ENCODE peak calls at places on chromosomes 12 and 14, in seven cellular contexts. Y is thoracic aorta, I is IMR-90, D is cardiac muscle cell, M is heart right ventricle, C is OCI-LY7, V is colonic mucosa. K is an unnamed sample. For H3K4me1, the result is how much of the 10 kb centered on the place peaks cover.

GRCh38 chr12:61991663-61992062 is 268.5 kb upstream of the USP15 start:
- DNase-seq in Y (no peak), I (no peak), D (no peak), M (no peak), C (no peak), V (no peak), K (no peak)

GRCh38 chr12:6963741-6964446 is 6.6 kb downstream of the PHB2 start:
- DNase-seq in Y (no peak), I (no peak), D (no peak), M (no peak), C (no peak), V (peak), K (peak)

GRCh38 chr12:27940756-27941402 is 31.7 kb downstream of the PTHLH start:
- DNase-seq in Y (peak), I (peak), D (peak), M (peak), C (peak), V (peak), K (peak)

GRCh38 chr14:39880965-39881364 is 448.7 kb upstream of the FBXO33 start:
- DNase-seq in Y (no peak), I (no peak), D (no peak), M (no peak), C (no peak), V (no peak), K (no peak)

GRCh38 chr12:10562306-10562933 is 51.0 kb downstream of the MAGOHB start:
- DNase-seq in Y (no peak), I (peak), D (peak), M (no peak), C (peak), V (peak), K (no peak)

GRCh38 chr12:6199531-6200265 is 502 bp upstream of the CD9 start:
- DNase-seq in Y (no peak), I (no peak), D (peak), M (peak), C (no peak), V (peak), K (peak)

GRCh38 chr14:96772929-96773328 is 24.3 kb upstream of the VRK1 start:
- DNase-seq in Y (no peak), I (no peak), D (no peak), M (no peak), C (no peak), V (no peak), K (no peak)

GRCh38 chr14:34649344-34649743 is 19.4 kb upstream of the SNX6 start:
- DNase-seq in Y (no peak), I (peak), D (no peak), M (no peak), C (no peak), V (no peak), K (no peak)

GRCh38 chr14:97185186-97185585 is 388.0 kb downstream of the VRK1 start:
- DNase-seq in Y (no peak), I (no peak), D (peak), M (no peak), C (peak), V (no peak), K (no peak)

GRCh38 chr14:56339855-56340701 is 221.9 kb downstream of the PELI2 start:
- DNase-seq in Y (peak), I (peak), D (peak), M (peak), C (peak), V (peak), K (peak)

GRCh38 chr12:116990329-116990728 is 79.6 kb downstream of the FBXW8 start:
- DNase-seq in Y (no peak), I (no peak), D (no peak), M (no peak), C (no peak), V (no peak), K (no peak)

GRCh38 chr12:75526655-75527511 is 15.5 kb upstream of the KRR1 start:
- DNase-seq in Y (no peak), I (peak), D (peak), M (no peak), C (peak), V (no peak), K (no peak)

GRCh38 chr14:51564460-51564859 is 87.2 kb upstream of the FRMD6 start:
- DNase-seq in Y (no peak), I (no peak), D (peak), M (no peak), C (no peak), V (no peak), K (no peak)

GRCh38 chr14:21041676-21042433 is at the start of gene RNASE7:
- DNase-seq in Y (no peak), I (peak), D (no peak), M (no peak), C (no peak), V (no peak), K (no peak)

GRCh38 chr14:88518592-88519512 is 36.0 kb downstream of the PTPN21 start:
- DNase-seq in Y (no peak), I (peak), D (no peak), M (no peak), C (no peak), V (no peak), K (no peak)

GRCh38 chr12:14665354-14666348 is 30.7 kb downstream of the GUCY2C start:
- DNase-seq in Y (no peak), I (no peak), D (no peak), M (no peak), C (peak), V (no peak), K (no peak)

GRCh38 chr12:65755596-65755978 is 68.7 kb upstream of the HMGA2 start:
- DNase-seq in Y (no peak), I (peak), D (no peak), M (no peak), C (no peak), V (no peak), K (no peak)

GRCh38 chr12:46664771-46665287 is 161.0 kb downstream of the SLC38A4 start:
- DNase-seq in Y (no peak), I (peak), D (no peak), M (no peak), C (no peak), V (no peak), K (no peak)

GRCh38 chr12:41014643-41015020 is 173.5 kb upstream of the PDZRN4 start:
- DNase-seq in Y (no peak), I (peak), D (no peak), M (no peak), C (no peak), V (no peak), K (no peak)

GRCh38 chr14:41606249-41607118 is at the start of gene LRFN5:
- DNase-seq in Y (no peak), I (peak), D (peak), M (peak), C (no peak), V (peak), K (peak)

GRCh38 chr12:55931317-55931779 is 386 bp downstream of the DGKA start:
- DNase-seq in Y (no peak), I (no peak), D (no peak), M (no peak), C (no peak), V (peak), K (no peak)

GRCh38 chr14:69458350-69458749 is 26.2 kb upstream of the PLEKHD1 start:
- DNase-seq in Y (no peak), I (no peak), D (no peak), M (no peak), C (no peak), V (no peak), K (no peak)

GRCh38 chr14:69464379-69464778 is 20.1 kb upstream of the PLEKHD1 start:
- DNase-seq in Y (no peak), I (peak), D (no peak), M (no peak), C (no peak), V (no peak), K (no peak)

GRCh38 chr14:69464829-69465228 is 19.7 kb upstream of the PLEKHD1 start:
- DNase-seq in Y (no peak), I (peak), D (no peak), M (no peak), C (no peak), V (no peak), K (no peak)

GRCh38 chr14:69459122-69459521 is 25.4 kb upstream of the PLEKHD1 start:
- DNase-seq in Y (no peak), I (no peak), D (no peak), M (no peak), C (no peak), V (no peak), K (no peak)

DNA sequence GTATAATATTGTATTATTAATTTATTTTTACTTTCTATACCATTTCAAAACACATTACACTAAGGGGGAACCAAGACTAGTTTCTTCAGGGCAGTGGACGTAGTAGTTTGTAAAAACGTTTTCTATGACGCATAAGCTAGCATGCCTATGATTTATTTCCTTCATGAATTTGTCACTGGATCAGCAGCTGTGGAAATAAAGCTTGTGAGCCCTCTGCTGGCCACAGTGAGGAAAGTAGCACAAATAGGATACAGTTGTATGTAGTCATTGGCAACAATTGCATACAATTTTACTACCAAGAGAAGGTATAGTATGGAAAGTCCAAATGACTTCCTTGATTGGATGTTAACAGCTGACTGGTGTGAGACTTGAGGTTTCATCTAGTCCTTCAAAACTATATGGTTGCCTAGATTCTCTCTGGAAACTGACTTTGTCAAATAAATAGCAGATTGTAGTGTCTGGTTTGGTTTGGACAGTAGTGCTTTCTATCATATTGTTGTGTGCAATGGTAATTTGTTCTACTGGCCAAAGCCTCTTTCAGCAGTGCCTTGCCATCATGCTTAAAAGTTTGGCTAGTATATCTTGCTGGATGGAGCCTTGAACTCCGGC is 24.3 kb upstream of the PLEKHD1 start:
- DNase-seq in Y (no peak), I (peak), D (peak), M (peak), C (peak), V (peak), K (peak)
- TF ChIP-seq CTCF in Y (peak), I (peak), D (peak), M (peak), C (peak), V (peak), K (peak)

GRCh38 chr12:91055976-91056375 is 1.8 kb downstream of the KERA start:
- DNase-seq in Y (no peak), I (no peak), D (no peak), M (no peak), C (no peak), V (no peak), K (no peak)
- H3K27ac ChIP-seq in Y (no peak), I (no peak), D (no peak), M (no peak), C (no peak), V (no peak), K (no peak)

GRCh38 chr12:77122661-77123060 is 57.3 kb upstream of the E2F7 start:
- DNase-seq in Y (no peak), I (peak), D (no peak), M (no peak), C (no peak), V (no peak), K (no peak)
- H3K4me1 ChIP-seq in Y (under half), I (under half), D (under half), M (under half), C (under half), V (under half), K (under half)

GRCh38 chr14:48398675-48399282 is 723.4 kb upstream of the MDGA2 start:
- DNase-seq in Y (no peak), I (peak), D (peak), M (no peak), C (peak), V (no peak), K (no peak)
- TF ChIP-seq CTCF in Y (peak), I (peak), D (peak), M (peak), C (peak), V (peak), K (no peak)

GRCh38 chr12:13152281-13152680 is 44.2 kb upstream of the EMP1 start:
- DNase-seq in Y (no peak), I (no peak), D (no peak), M (peak), C (no peak), V (no peak), K (no peak)

GRCh38 chr12:13153180-13153579 is 43.3 kb upstream of the EMP1 start:
- DNase-seq in Y (no peak), I (no peak), D (no peak), M (no peak), C (no peak), V (no peak), K (no peak)

GRCh38 chr12:13152756-13153155 is 43.8 kb upstream of the EMP1 start:
- DNase-seq in Y (no peak), I (no peak), D (no peak), M (no peak), C (no peak), V (no peak), K (no peak)

GRCh38 chr12:13154851-13155250 is 41.7 kb upstream of the EMP1 start:
- DNase-seq in Y (no peak), I (no peak), D (no peak), M (no peak), C (no peak), V (no peak), K (no peak)

DNA sequence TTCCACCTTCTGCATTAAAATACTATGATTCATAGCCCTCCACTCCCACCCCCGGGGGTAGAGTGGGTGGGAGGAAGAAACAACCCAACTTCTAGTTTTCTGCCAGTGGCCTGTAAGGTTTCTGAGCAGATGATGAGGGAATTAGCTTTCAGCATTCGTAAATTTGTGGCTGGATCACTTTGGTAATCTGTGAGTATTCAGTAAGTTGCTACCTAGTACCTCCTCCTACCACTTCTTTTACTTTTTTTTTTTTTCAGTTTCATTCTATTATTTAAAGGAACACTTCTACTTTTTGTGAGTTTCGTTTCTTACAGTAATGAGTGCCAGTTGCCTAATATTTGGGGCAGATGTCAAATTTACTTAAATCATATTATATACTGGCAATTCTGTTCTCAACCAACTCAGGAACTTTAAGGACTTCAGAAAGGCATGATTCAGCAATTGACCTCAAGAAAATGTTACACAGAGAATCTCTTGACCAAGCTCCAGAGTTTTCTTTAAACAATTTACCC is 42.4 kb upstream of the EMP1 start:
- DNase-seq in Y (no peak), I (peak), D (no peak), M (no peak), C (no peak), V (no peak), K (no peak)
- H3K27ac ChIP-seq in Y (no peak), I (peak), D (no peak), M (peak), C (no peak), V (no peak), K (no peak)

DNA sequence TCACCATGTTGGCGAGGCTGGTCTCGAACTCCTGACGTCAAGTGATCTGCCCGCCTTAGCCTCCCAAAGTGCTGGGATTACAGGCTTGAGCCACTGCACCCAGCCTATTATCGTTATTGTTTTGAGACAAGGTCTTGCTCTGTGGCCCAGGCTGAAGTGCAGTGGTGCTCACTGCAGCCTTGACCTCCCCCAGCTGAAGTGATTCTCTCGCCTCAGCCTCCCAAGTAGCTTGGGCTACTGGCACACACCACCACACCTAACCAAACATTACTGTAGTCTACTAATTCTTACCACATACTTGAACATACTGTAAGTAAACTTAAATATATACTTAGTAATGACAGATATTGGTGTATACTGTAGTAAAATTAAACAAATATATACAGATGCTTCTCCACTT is 4.5 kb upstream of the CDCA4 start:
- DNase-seq in Y (no peak), I (no peak), D (no peak), M (no peak), C (no peak), V (no peak), K (no peak)
- H3K4me1 ChIP-seq in Y (under half), I (under half), D (under half), M (under half), C (under half), V (under half), K (under half)

DNA sequence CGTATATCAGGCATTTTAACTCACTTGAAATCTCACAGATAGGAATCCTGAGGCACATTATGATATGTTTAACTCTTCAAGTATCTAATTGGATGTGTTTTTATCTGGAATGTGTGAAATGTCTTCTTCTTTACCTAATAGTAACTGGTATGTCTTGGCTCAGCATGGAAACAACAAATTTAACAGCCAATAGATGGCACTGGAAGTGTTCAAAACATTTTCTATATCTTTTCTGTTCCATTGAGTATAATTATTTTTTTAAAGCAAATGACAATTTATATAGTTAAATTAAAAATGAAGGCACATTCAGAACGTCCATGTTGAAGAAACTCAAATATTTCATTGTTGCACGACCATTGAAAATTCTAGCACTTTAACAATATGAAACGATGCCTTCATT is 164.6 kb upstream of the SLC16A7 start:
- DNase-seq in Y (no peak), I (peak), D (no peak), M (no peak), C (peak), V (no peak), K (no peak)
- TF ChIP-seq CTCF in Y (no peak), I (peak), D (peak), M (peak), C (peak), V (no peak), K (no peak)

DNA sequence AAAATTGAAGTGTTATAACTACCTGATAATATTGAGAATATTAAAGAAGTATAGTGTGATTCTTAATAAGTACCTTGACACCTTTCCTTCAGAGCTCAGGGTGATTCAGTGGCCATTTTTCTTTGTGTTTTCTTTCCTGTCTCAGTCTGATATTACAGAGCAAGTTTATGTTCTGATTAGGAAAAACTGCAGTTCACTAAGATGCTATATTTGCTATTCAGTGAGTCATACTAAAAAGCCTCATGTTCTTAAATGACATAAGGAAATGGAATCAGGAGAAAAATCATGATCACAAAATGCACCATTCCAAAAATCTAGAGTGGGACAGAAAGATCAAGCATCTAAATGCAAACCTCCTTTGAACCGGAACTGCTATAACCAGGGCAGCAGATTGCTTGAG is 390.6 kb upstream of the ATP2B1 start:
- DNase-seq in Y (no peak), I (peak), D (no peak), M (no peak), C (no peak), V (no peak), K (no peak)
- H3K27ac ChIP-seq in Y (no peak), I (no peak), D (no peak), M (no peak), C (no peak), V (no peak), K (no peak)

DNA sequence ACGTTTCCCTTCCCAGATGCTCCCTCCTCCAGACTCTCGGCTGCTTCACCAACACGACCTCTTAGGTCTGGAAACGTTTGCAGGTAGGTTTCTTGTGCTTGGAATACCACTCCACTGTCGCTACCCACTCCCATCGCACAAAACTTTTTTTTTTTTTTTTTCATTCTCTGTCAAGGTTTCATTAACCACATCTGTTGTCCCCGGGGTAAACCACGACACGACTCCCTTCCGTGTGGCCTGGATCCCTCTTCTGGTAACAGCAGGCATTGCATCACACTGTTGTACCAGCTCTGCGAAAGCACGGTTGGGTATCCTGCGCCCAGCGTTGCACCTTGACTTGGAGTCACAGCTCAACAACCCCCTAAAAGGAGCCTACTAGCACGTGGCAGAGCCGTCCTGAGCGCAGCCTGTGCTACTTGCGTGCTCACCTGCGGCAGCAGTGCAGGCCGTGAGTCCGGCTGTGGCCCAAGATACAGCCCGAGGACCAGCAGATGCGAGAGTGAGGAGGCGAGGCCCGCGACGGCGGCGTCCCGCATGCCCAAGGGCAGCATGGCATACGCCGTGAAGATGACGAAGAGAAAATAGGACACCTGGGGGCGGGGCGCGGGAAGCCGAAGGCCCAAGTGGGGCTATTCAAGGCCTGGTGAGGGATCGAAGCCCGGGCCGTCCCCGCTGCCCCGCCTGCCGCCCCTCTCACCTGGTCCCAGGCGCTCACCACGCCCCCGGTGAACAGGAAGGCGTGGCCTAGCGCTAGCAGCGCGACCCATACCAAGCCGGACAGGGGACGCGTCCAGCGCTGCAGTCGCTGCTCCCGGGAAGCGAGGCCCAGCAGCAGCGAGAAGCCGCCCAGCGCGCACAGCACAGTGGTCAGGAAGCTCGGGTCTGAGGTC is 2.5 kb downstream of the ADCY4 start:
- DNase-seq in Y (no peak), I (peak), D (peak), M (peak), C (peak), V (peak), K (peak)
- H3K4me1 ChIP-seq in Y (under half), I (under half), D (under half), M (under half), C (under half), V (under half), K (under half)

K was measured in lung.